ENCODE peak calls at places on chromosomes 5 and 9, in four cellular contexts. P is GM20000, L is cardiac muscle cell, C is EL. R is an unnamed sample.

GRCh38 chr5:9545959-9546851 is at the start of gene SEMA5A:
- DNase-seq in L (peak; percentile 78), C (peak; percentile 80), P (peak; percentile 60), R (no peak)

GRCh38 chr5:130335116-130335515 is 430.9 kb downstream of the CHSY3 start:
- DNase-seq in L (peak; percentile 46), C (no peak), P (no peak), R (no peak)

GRCh38 chr5:132469380-132470372 is 20.9 kb downstream of the IRF1 start:
- DNase-seq in L (peak; percentile 67), C (peak; percentile 52), P (no peak), R (no peak)

GRCh38 chr9:132193227-132194110 is 31.6 kb downstream of the NTNG2 start:
- DNase-seq in L (no peak), C (no peak), P (no peak), R (no peak)

GRCh38 chr5:66989781-66990180 is 206.8 kb downstream of the CD180 start:
- DNase-seq in P (no peak), C (no peak), L (no peak), R (no peak)

GRCh38 chr9:89375181-89375760 is 57.0 kb downstream of the SECISBP2 start:
- DNase-seq in P (peak; percentile 83), L (no peak), C (no peak), R (peak; percentile 45)

GRCh38 chr9:98172604-98173003 is 19.8 kb downstream of the CORO2A start:
- DNase-seq in C (no peak), L (no peak), P (no peak), R (no peak)

GRCh38 chr9:127905788-127906191 is 6.4 kb upstream of the ST6GALNAC6 start:
- DNase-seq in L (no peak), P (no peak), C (no peak), R (no peak)

GRCh38 chr9:92980085-92980745 is 32.9 kb downstream of the FGD3 start:
- DNase-seq in P (no peak), C (no peak), L (no peak), R (no peak)

GRCh38 chr5:57174128-57174849 is 430 bp downstream of the GPBP1 start:
- DNase-seq in C (peak; percentile 40), L (peak; percentile 36), P (no peak), R (no peak)

R was measured in DND-41.